ENCODE peak calls at places on chromosome 22, in ten cellular contexts. J is GM12878, W is suprapubic skin, V is stomach, D is Panc1, X is spleen, R is transverse colon, A is SK-N-SH, Q is sigmoid colon, B is endothelial cell of umbilical vein. H is an unnamed sample.

GRCh38 chr22:37189011-37189466 is 992 bp upstream of the C1QTNF6 start:
- DNase-seq in Q (no peak), X (no peak), J (no peak), A (no peak), R (no peak), W (peak; percentile 21), B (peak; percentile 92), D (no peak), V (no peak), H (no peak)

GRCh38 chr22:16973591-16974297 is 34.3 kb downstream of the GAB4 start:
- DNase-seq in Q (no peak), V (peak; percentile 4), X (no peak), B (no peak), W (no peak), A (no peak), R (no peak), D (no peak), J (no peak), H (no peak)

GRCh38 chr22:20021196-20022181 is 579 bp downstream of the TANGO2 start:
- DNase-seq in R (peak; percentile 42), X (no peak), A (peak; percentile 75), D (no peak), J (no peak), W (no peak), B (peak; percentile 42), V (peak; percentile 85), Q (peak; percentile 80), H (no peak)

GRCh38 chr22:31509041-31509440 is 12.7 kb downstream of the SFI1 start:
- DNase-seq in A (no peak), D (no peak), V (no peak), J (no peak), B (no peak), W (no peak), Q (no peak), R (no peak), X (no peak), H (no peak)

GRCh38 chr22:20918663-20919220 is 1.5 kb downstream of the CRKL start:
- DNase-seq in B (no peak), V (no peak), W (no peak), R (no peak), D (no peak), X (peak; percentile 51), J (no peak), Q (no peak), A (peak; percentile 42), H (no peak)

GRCh38 chr22:40819741-40820140 is 595 bp upstream of the SLC25A17 start:
- DNase-seq in R (no peak), X (no peak), W (no peak), A (peak; percentile 8), J (no peak), D (no peak), V (no peak), Q (no peak), B (no peak), H (no peak)

GRCh38 chr22:24321999-24322398 is 51.4 kb downstream of the SPECC1L start:
- DNase-seq in A (peak; percentile 71), D (no peak), J (no peak), B (no peak), X (no peak), V (no peak), R (no peak), Q (no peak), W (no peak), H (no peak)

GRCh38 chr22:37291559-37292298 is 9.4 kb downstream of the CYTH4 start:
- DNase-seq in X (no peak), B (no peak), D (no peak), V (no peak), W (no peak), A (no peak), J (no peak), Q (no peak), R (no peak), H (no peak)

GRCh38 chr22:40312050-40312449 is 34.2 kb upstream of the ADSL start:
- DNase-seq in X (no peak), B (no peak), V (no peak), Q (no peak), A (no peak), J (no peak), D (no peak), W (no peak), R (no peak), H (no peak)

GRCh38 chr22:20271114-20271994 is 3.2 kb upstream of the RTN4R start:
- DNase-seq in W (no peak), Q (no peak), D (no peak), B (no peak), J (no peak), A (no peak), X (no peak), R (no peak), V (no peak), H (no peak)

DNA sequence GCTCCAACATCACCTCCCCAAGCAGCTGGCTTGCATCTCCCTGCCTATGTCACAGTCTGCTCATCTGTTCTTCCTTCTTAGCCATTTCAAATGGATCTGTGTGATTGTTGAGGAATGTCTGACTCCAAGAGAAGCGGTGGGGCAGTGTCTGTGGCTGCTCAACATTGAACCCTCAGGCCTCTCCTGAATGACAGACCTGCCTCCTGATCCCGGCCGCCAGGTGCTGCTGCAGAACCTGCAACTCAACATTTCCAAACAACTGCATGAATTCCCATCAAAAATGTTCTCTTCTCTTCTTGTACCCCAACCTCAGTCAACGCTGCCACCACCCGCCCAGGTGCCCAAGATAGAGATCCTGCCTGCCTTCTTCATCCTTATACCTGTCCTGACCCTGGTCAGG is 132.5 kb downstream of the FBXO7 start:
- DNase-seq in Q (no peak), R (no peak), W (peak; percentile 48), D (no peak), B (no peak), A (no peak), J (no peak), X (peak; percentile 54), V (no peak), H (no peak)
- TF ChIP-seq POLR2AphosphoS5 in Q (no peak), R (no peak), W (no peak), D (no peak), B (no peak), A (no peak), J (no peak), X (no peak), V (no peak), H (no peak)

GRCh38 chr22:50461979-50462540 is 12.8 kb downstream of the SBF1 start:
- DNase-seq in D (no peak), J (no peak), W (no peak), Q (no peak), X (no peak), B (no peak), A (no peak), V (no peak), R (no peak), H (no peak)

GRCh38 chr22:50460942-50461341 is 13.9 kb downstream of the SBF1 start:
- DNase-seq in R (peak; percentile 47), X (no peak), D (no peak), B (no peak), Q (no peak), A (no peak), W (no peak), V (peak; percentile 73), J (no peak), H (no peak)

GRCh38 chr22:50459443-50460140 is 15.2 kb downstream of the SBF1 start:
- DNase-seq in V (no peak), Q (no peak), B (no peak), D (no peak), J (no peak), X (no peak), A (no peak), W (no peak), R (no peak), H (no peak)

GRCh38 chr22:50463188-50463900 is 11.5 kb downstream of the SBF1 start:
- DNase-seq in A (no peak), X (no peak), W (no peak), R (no peak), Q (no peak), B (no peak), D (no peak), J (no peak), V (no peak), H (no peak)

DNA sequence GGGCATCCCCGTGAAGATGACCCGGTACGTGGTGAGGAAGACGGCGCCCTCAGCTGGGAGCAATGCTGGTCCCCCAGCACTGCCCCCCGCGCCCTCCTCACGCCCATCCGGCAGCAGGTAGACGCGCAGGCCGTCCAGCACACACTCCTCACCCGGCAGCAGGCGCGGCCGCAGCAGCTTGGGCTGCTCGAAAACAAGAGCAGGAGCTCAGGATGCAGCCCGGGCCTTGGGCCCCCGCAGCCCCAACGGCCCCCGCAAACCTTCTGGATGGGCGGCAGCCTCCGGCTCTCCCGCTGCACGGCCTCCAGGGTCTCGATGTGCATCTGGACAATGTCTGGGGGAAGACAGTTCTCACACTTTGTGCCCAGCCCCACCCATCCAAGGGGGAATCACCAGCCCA is 13.3 kb downstream of the SBF1 start:
- DNase-seq in V (no peak), A (no peak), B (no peak), Q (no peak), X (no peak), D (no peak), W (no peak), J (no peak), R (no peak), H (no peak)
- H3K27ac ChIP-seq in V (no peak overlapping the region), A (no peak overlapping the region), B (no peak overlapping the region), Q (no peak overlapping the region), X (no peak overlapping the region), D (no peak overlapping the region), W (no peak overlapping the region), J (no peak overlapping the region), R (no peak overlapping the region), H (no peak overlapping the region)

DNA sequence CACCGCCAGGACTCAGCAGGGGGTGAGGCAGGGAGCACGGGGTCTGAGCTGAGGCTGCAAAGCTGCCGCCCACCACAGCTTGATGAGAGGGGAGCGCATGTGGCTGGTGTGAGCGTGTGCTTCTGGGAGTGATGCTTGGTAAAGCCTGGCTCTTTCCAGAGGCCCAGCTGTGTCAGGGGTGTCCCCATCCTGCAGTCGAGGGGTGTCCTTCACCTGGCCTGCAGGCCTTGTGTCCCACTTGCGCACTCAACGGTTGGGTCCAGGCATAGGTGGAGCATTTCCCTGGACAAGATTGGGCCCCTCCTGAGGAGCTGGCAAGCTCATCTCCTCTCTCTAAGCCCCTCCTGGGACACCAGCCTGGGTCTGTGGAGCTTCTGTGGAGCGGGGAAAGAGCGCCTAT is 273.9 kb downstream of the TBC1D22A start:
- DNase-seq in D (no peak), R (no peak), Q (peak; percentile 53), A (no peak), X (peak; percentile 47), V (no peak), W (peak; percentile 44), J (no peak), B (no peak), H (no peak)
- TF ChIP-seq POLR2AphosphoS5 in D (no peak), R (no peak), Q (no peak), A (no peak), X (no peak), V (no peak), W (no peak), J (no peak), B (no peak), H (no peak)

DNA sequence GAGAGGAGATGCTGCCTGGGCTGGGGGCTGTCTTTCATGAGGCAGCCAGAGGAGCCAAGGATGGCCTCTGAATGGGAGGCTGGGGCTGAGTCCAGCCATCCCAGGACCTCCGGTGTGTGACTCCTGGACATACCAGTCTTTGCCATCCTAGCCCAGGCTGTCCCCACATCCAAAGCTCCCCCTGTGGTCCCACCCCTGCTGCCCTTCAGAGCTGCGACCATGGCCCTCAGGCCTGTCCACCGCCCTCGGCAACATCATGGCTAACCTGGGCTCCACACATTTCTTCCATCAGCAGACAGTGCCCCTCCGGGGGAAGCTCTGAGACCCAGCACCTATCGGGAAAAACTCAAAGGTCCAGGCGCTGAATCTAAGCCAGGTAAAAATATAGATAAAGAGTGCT is 324.4 kb downstream of the MN1 start:
- DNase-seq in J (no peak), R (no peak), B (no peak), Q (no peak), W (no peak), A (no peak), V (no peak), X (no peak), D (no peak), H (no peak)
- H3K27ac ChIP-seq in J (no peak overlapping the region), R (no peak overlapping the region), B (no peak overlapping the region), Q (no peak overlapping the region), W (no peak overlapping the region), A (no peak overlapping the region), V (no peak overlapping the region), X (no peak overlapping the region), D (no peak overlapping the region), H (no peak overlapping the region)

H was measured in vagina.